ENCODE peak calls at places on chromosomes 12 and 14, in nine cellular contexts. O is NCI-H510A; R is stimulated activated CD8-positive, alpha-beta memory T cell treated with anti-CD3 and anti-CD28 coated beads, Interleukin-2, amount 100 ng/mL, for 1 hour; F is H54; H is HTR-8/SVneo; A is activated naive CD8-positive, alpha-beta T cell treated with anti-CD3 and anti-CD28 coated beads for 36 hours; P is GM06990; G is tibial artery; W is anterior cingulate cortex. B is an unnamed sample.

GRCh38 chr14:84646791-84647500 is 883.0 kb upstream of the FLRT2 start:
- DNase-seq in A (no peak), W (no peak), G (no peak), P (no peak), O (no peak), H (no peak), F (no peak), R (no peak), B (no peak)

GRCh38 chr12:50110127-50110761 is 1.8 kb upstream of the COX14 start:
- DNase-seq in W (no peak), G (peak), F (peak), O (no peak), A (no peak), H (no peak), R (no peak), P (no peak), B (no peak)

GRCh38 chr12:113276306-113276705 is 55.0 kb downstream of the TPCN1 start:
- DNase-seq in H (no peak), P (no peak), A (no peak), R (no peak), F (no peak), W (no peak), G (no peak), O (no peak), B (no peak)

GRCh38 chr12:113747048-113747447 is 219.1 kb downstream of the RBM19 start:
- DNase-seq in H (no peak), A (no peak), R (no peak), G (no peak), W (no peak), F (no peak), O (no peak), P (no peak), B (no peak)

GRCh38 chr12:118259079-118259478 is 113.6 kb downstream of the TAOK3 start:
- DNase-seq in P (no peak), W (no peak), R (no peak), A (no peak), F (no peak), G (no peak), O (no peak), H (no peak), B (no peak)

GRCh38 chr12:105234197-105234596 is 1.8 kb downstream of the APPL2 start:
- DNase-seq in W (no peak), H (no peak), G (no peak), P (no peak), O (no peak), A (no peak), R (no peak), F (no peak), B (no peak)

GRCh38 chr12:94649349-94650142 is 811 bp downstream of the TMCC3 start:
- DNase-seq in A (peak), O (peak), R (no peak), P (peak), H (peak), F (no peak), G (peak), W (no peak), B (no peak)

GRCh38 chr14:68195126-68195525 is 375.5 kb downstream of the RAD51B start:
- DNase-seq in F (no peak), R (no peak), H (no peak), W (no peak), G (no peak), P (no peak), A (no peak), O (peak), B (no peak)

GRCh38 chr14:86882818-86883217 is 1110.2 kb downstream of the GALC start:
- DNase-seq in W (no peak), R (no peak), A (no peak), F (no peak), G (no peak), H (no peak), O (no peak), P (no peak), B (no peak)

GRCh38 chr14:91996951-91997371 is 42.9 kb downstream of the TRIP11 start:
- DNase-seq in O (no peak), G (no peak), H (peak), A (no peak), F (no peak), P (no peak), W (no peak), R (no peak), B (no peak)

GRCh38 chr12:110180591-110181005 is 56.4 kb downstream of the IFT81 start:
- DNase-seq in O (no peak), H (no peak), P (no peak), G (no peak), F (no peak), W (no peak), R (no peak), A (no peak), B (no peak)

GRCh38 chr14:55339770-55340169 is 68.5 kb downstream of the FBXO34 start:
- DNase-seq in F (no peak), O (no peak), P (no peak), A (no peak), G (no peak), W (no peak), R (no peak), H (no peak), B (no peak)

GRCh38 chr12:44076892-44077291 is 241.0 kb downstream of the TMEM117 start:
- DNase-seq in R (no peak), W (no peak), H (no peak), A (no peak), F (no peak), G (no peak), P (no peak), O (no peak), B (no peak)

GRCh38 chr12:20404576-20405346 is 36.4 kb downstream of the PDE3A start:
- DNase-seq in A (no peak), F (no peak), H (no peak), P (no peak), G (no peak), W (no peak), R (no peak), O (no peak), B (no peak)

GRCh38 chr14:58465425-58465824 is 37.9 kb downstream of the KIAA0586 start:
- DNase-seq in W (no peak), H (no peak), R (no peak), F (no peak), A (no peak), P (no peak), O (no peak), G (no peak), B (no peak)

GRCh38 chr14:21385170-21385904 is 1.5 kb upstream of the SUPT16H start:
- DNase-seq in H (no peak), R (no peak), A (peak), P (peak), W (no peak), O (no peak), F (no peak), G (no peak), B (no peak)

GRCh38 chr14:64974563-64974962 is 2.4 kb upstream of the RAB15 start:
- DNase-seq in P (no peak), W (no peak), O (no peak), H (no peak), R (no peak), F (no peak), A (no peak), G (peak), B (no peak)

GRCh38 chr12:9143929-9144328 is 28.2 kb upstream of the A2M start:
- DNase-seq in R (no peak), P (no peak), O (no peak), A (no peak), G (no peak), H (no peak), W (no peak), F (no peak), B (no peak)

GRCh38 chr14:104353221-104353920 is 215.0 kb downstream of the KIF26A start:
- DNase-seq in P (no peak), R (no peak), F (no peak), G (peak), O (no peak), A (no peak), W (no peak), H (no peak), B (no peak)

GRCh38 chr12:47803196-47803875 is 16.4 kb downstream of the HDAC7 start:
- DNase-seq in W (no peak), F (no peak), A (no peak), O (no peak), P (no peak), H (no peak), R (no peak), G (no peak), B (no peak)